ENCODE peak calls at places on chromosomes 6 and 20, in five cellular contexts. O, I, Y, V and P are unnamed samples.

GRCh38 chr6:129749749-129750120 is 39.8 kb upstream of the ARHGAP18 start:
- DNase-seq in O (no peak), I (no peak), Y (no peak), V (no peak), P (no peak)

GRCh38 chr6:137870744-137871247 is 3.7 kb downstream of the TNFAIP3 start:
- DNase-seq in O (no peak), I (no peak), Y (no peak), V (no peak), P (peak; percentile 40)

GRCh38 chr6:165486183-165487137 is 176.6 kb downstream of the PDE10A start:
- DNase-seq in O (no peak), I (no peak), Y (no peak), V (no peak), P (no peak)

GRCh38 chr6:45663181-45664180 is 285.7 kb upstream of the SUPT3H start:
- DNase-seq in O (no peak), I (peak; percentile 62), Y (no peak), V (peak; percentile 56), P (peak; percentile 34)

GRCh38 chr20:57806476-57806875 is 96.7 kb upstream of the PMEPA1 start:
- DNase-seq in O (no peak), I (no peak), Y (no peak), V (no peak), P (no peak)

GRCh38 chr20:31833130-31833930 is 12.1 kb downstream of the FOXS1 start:
- DNase-seq in O (no peak), I (peak; percentile 89), Y (no peak), V (peak; percentile 63), P (peak; percentile 41)

GRCh38 chr6:124002377-124003081 is 198.9 kb downstream of the NKAIN2 start:
- DNase-seq in O (no peak), I (no peak), Y (no peak), V (no peak), P (no peak)

GRCh38 chr6:109393882-109394281 is 11.6 kb upstream of the CD164 start:
- DNase-seq in O (no peak), I (no peak), Y (peak; percentile 51), V (no peak), P (no peak)

GRCh38 chr20:44479643-44480042 is 4.0 kb downstream of the TTPAL start:
- DNase-seq in O (no peak), I (no peak), Y (no peak), V (no peak), P (no peak)

GRCh38 chr6:16633465-16633864 is 127.8 kb downstream of the ATXN1 start:
- DNase-seq in O (no peak), I (no peak), Y (no peak), V (no peak), P (no peak)

GRCh38 chr6:113047148-113047547 is 700.0 kb downstream of the RFPL4B start:
- DNase-seq in O (no peak), I (no peak), Y (no peak), V (no peak), P (no peak)

GRCh38 chr6:150857062-150857905 is 8.2 kb upstream of the MTHFD1L start:
- DNase-seq in O (no peak), I (no peak), Y (peak; percentile 84), V (no peak), P (no peak)

GRCh38 chr6:87705070-87705691 is 3.1 kb upstream of the AKIRIN2 start:
- DNase-seq in O (no peak), I (no peak), Y (peak; percentile 38), V (peak; percentile 39), P (no peak)

GRCh38 chr6:83878902-83879644 is 19.6 kb downstream of the CYB5R4 start:
- DNase-seq in O (no peak), I (no peak), Y (no peak), V (no peak), P (no peak)

GRCh38 chr6:106448000-106448426 is 87.5 kb downstream of the CRYBG1 start:
- DNase-seq in O (no peak), I (peak; percentile 43), Y (no peak), V (no peak), P (no peak)

GRCh38 chr6:105432797-105433196 is 29.9 kb upstream of the PREP start:
- DNase-seq in O (no peak), I (no peak), Y (peak; percentile 97), V (no peak), P (no peak)

GRCh38 chr20:57659131-57659788 is 39.0 kb upstream of the ZBP1 start:
- DNase-seq in O (no peak), I (peak; percentile 27), Y (no peak), V (no peak), P (no peak)

GRCh38 chr6:157989541-157990289 is 8.1 kb downstream of the SYNJ2 start:
- DNase-seq in O (no peak), I (peak; percentile 90), Y (peak; percentile 46), V (no peak), P (no peak)

GRCh38 chr20:49457444-49457843 is 25.0 kb downstream of the KCNB1 start:
- DNase-seq in O (no peak), I (no peak), Y (no peak), V (no peak), P (no peak)

GRCh38 chr20:61253640-61254511 is 1.8 kb downstream of the CDH4 start:
- DNase-seq in O (no peak), I (no peak), Y (no peak), V (no peak), P (no peak)

GRCh38 chr6:85419046-85419759 is 30.7 kb upstream of the NT5E start:
- DNase-seq in O (no peak), I (no peak), Y (no peak), V (no peak), P (no peak)

GRCh38 chr20:51136326-51136725 is 113.4 kb upstream of the KCNG1 start:
- DNase-seq in O (no peak), I (no peak), Y (no peak), V (no peak), P (no peak)

GRCh38 chr20:10580700-10581099 is 93.1 kb downstream of the JAG1 start:
- DNase-seq in O (no peak), I (no peak), Y (no peak), V (no peak), P (no peak)

GRCh38 chr6:106253194-106253593 is 72.4 kb downstream of the ATG5 start:
- DNase-seq in O (no peak), I (no peak), Y (no peak), V (no peak), P (no peak)

GRCh38 chr6:80271074-80271473 is 164.6 kb downstream of the BCKDHB start:
- DNase-seq in O (no peak), I (no peak), Y (no peak), V (no peak), P (no peak)

GRCh38 chr20:52143277-52143676 is 48.3 kb downstream of the ZFP64 start:
- DNase-seq in O (no peak), I (no peak), Y (no peak), V (no peak), P (no peak)

GRCh38 chr6:6591778-6592388 is 3.4 kb downstream of the LY86 start:
- DNase-seq in O (no peak), I (no peak), Y (no peak), V (no peak), P (no peak)

GRCh38 chr20:33209789-33210188 is 7.4 kb upstream of the BPIFA3 start:
- DNase-seq in O (no peak), I (peak; percentile 79), Y (peak; percentile 35), V (peak; percentile 20), P (no peak)

GRCh38 chr20:19785173-19785799 is 27.2 kb downstream of the RIN2 start:
- DNase-seq in O (no peak), I (no peak), Y (no peak), V (no peak), P (no peak)

GRCh38 chr6:56399250-56399671 is 151.9 kb upstream of the COL21A1 start:
- DNase-seq in O (no peak), I (no peak), Y (no peak), V (no peak), P (no peak)

GRCh38 chr6:20630617-20631448 is 96.6 kb downstream of the CDKAL1 start:
- DNase-seq in O (no peak), I (no peak), Y (peak; percentile 73), V (no peak), P (no peak)

GRCh38 chr20:11496382-11496781 is 421.3 kb upstream of the BTBD3 start:
- DNase-seq in O (no peak), I (no peak), Y (no peak), V (no peak), P (no peak)

GRCh38 chr20:58020656-58021454 is 207.6 kb downstream of the ANKRD60 start:
- DNase-seq in O (no peak), I (peak; percentile 53), Y (no peak), V (no peak), P (no peak)

GRCh38 chr6:155678361-155678760 is 222.7 kb upstream of the NOX3 start:
- DNase-seq in O (no peak), I (no peak), Y (no peak), V (no peak), P (no peak)

GRCh38 chr6:7590918-7591302 is 912 bp downstream of the SNRNP48 start:
- DNase-seq in O (no peak), I (no peak), Y (no peak), V (no peak), P (no peak)

GRCh38 chr20:62716198-62716940 is 7.7 kb downstream of the NTSR1 start:
- DNase-seq in O (no peak), I (peak; percentile 42), Y (no peak), V (peak; percentile 23), P (no peak)

GRCh38 chr6:136921521-136921935 is 573 bp upstream of the SLC35D3 start:
- DNase-seq in O (no peak), I (peak; percentile 53), Y (no peak), V (no peak), P (no peak)

GRCh38 chr20:56328861-56329260 is 29.9 kb upstream of the FAM210B start:
- DNase-seq in O (no peak), I (no peak), Y (peak; percentile 40), V (no peak), P (no peak)

GRCh38 chr20:61657719-61658377 is 405.8 kb downstream of the CDH4 start:
- DNase-seq in O (no peak), I (no peak), Y (no peak), V (no peak), P (no peak)